ENCODE peak calls at places on chromosomes 3 and 15, in six cellular contexts. P is A549, H is retinal pigment epithelial cell, C is dorsolateral prefrontal cortex, N is SJSA1, V is cardiac muscle cell. G is an unnamed sample.

GRCh38 chr3:4587838-4588105 is 94.6 kb downstream of the ITPR1 start:
- DNase-seq in P (no peak), H (no peak), C (no peak), N (no peak), V (no peak), G (no peak)

GRCh38 chr3:105431171-105431570 is 64.5 kb downstream of the ALCAM start:
- DNase-seq in P (peak), H (no peak), C (no peak), N (no peak), V (no peak), G (no peak)

GRCh38 chr3:104437891-104438290 is 928.8 kb upstream of the ALCAM start:
- DNase-seq in P (no peak), H (no peak), C (peak), N (no peak), V (peak), G (no peak)

GRCh38 chr15:23860846-23861245 is 173.7 kb upstream of the NDN start:
- DNase-seq in P (no peak), H (no peak), C (no peak), N (no peak), V (no peak), G (no peak)

GRCh38 chr3:117059054-117059989 is 349.7 kb downstream of the TUSC7 start:
- DNase-seq in P (peak), H (no peak), C (no peak), N (peak), V (peak), G (no peak)

GRCh38 chr3:71111784-71112440 is 471.6 kb downstream of the FOXP1 start:
- DNase-seq in P (peak), H (no peak), C (no peak), N (peak), V (peak), G (no peak)

GRCh38 chr15:72153269-72153668 is 35.1 kb downstream of the SENP8 start:
- DNase-seq in P (no peak), H (no peak), C (no peak), N (no peak), V (no peak), G (no peak)

GRCh38 chr15:55742927-55743614 is at the start of gene PRTG:
- DNase-seq in P (peak), H (no peak), C (peak), N (peak), V (peak), G (no peak)

GRCh38 chr3:172577962-172578560 is 54.8 kb upstream of the TNFSF10 start:
- DNase-seq in P (no peak), H (no peak), C (no peak), N (no peak), V (no peak), G (no peak)

GRCh38 chr15:38367476-38367875 is 86.5 kb upstream of the FAM98B start:
- DNase-seq in P (no peak), H (no peak), C (no peak), N (no peak), V (peak), G (no peak)

GRCh38 chr15:74385442-74386132 is 18.1 kb upstream of the CYP11A1 start:
- DNase-seq in P (no peak), H (no peak), C (no peak), N (no peak), V (no peak), G (no peak)

GRCh38 chr3:24296441-24297205 is 198.0 kb downstream of the THRB start:
- DNase-seq in P (no peak), H (no peak), C (no peak), N (peak), V (no peak), G (no peak)

GRCh38 chr15:83446904-83447708 is at the start of gene SH3GL3:
- DNase-seq in P (peak), H (no peak), C (peak), N (peak), V (peak), G (no peak)

GRCh38 chr3:50226888-50227389 is 9.1 kb upstream of the GNAI2 start:
- DNase-seq in P (peak), H (no peak), C (peak), N (no peak), V (peak), G (no peak)

GRCh38 chr3:164897335-164897734 is 181.0 kb downstream of the SI start:
- DNase-seq in P (no peak), H (peak), C (no peak), N (no peak), V (no peak), G (no peak)

GRCh38 chr15:91223902-91224301 is 123.8 kb downstream of the SV2B start:
- DNase-seq in P (no peak), H (no peak), C (no peak), N (no peak), V (no peak), G (no peak)

GRCh38 chr3:50227390-50228183 is 8.4 kb upstream of the GNAI2 start:
- DNase-seq in P (peak), H (no peak), C (peak), N (peak), V (peak), G (no peak)

GRCh38 chr15:90035095-90035834 is 34.1 kb downstream of the ZNF710 start:
- DNase-seq in P (peak), H (no peak), C (peak), N (no peak), V (peak), G (no peak)

GRCh38 chr3:112604536-112604935 is 36.4 kb downstream of the CCDC80 start:
- DNase-seq in P (no peak), H (peak), C (no peak), N (no peak), V (peak), G (no peak)

GRCh38 chr3:100401674-100402036 is 316 bp downstream of the LNP1 start:
- DNase-seq in P (no peak), H (no peak), C (peak), N (peak), V (peak), G (no peak)

GRCh38 chr3:158791259-158791920 is 10.5 kb upstream of the MFSD1 start:
- DNase-seq in P (peak), H (no peak), C (no peak), N (no peak), V (peak), G (no peak)

GRCh38 chr15:70778258-70779076 is 15.1 kb upstream of the UACA start:
- DNase-seq in P (peak), H (no peak), C (no peak), N (peak), V (peak), G (no peak)

GRCh38 chr3:150064952-150065351 is 94.3 kb upstream of the PFN2 start:
- DNase-seq in P (no peak), H (no peak), C (no peak), N (no peak), V (no peak), G (no peak)

GRCh38 chr3:9234191-9234590 is 15.3 kb downstream of the SRGAP3 start:
- DNase-seq in P (no peak), H (no peak), C (no peak), N (no peak), V (no peak), G (no peak)

GRCh38 chr3:142498397-142499180 is 50.8 kb upstream of the XRN1 start:
- DNase-seq in P (no peak), H (no peak), C (no peak), N (no peak), V (peak), G (no peak)

GRCh38 chr15:70344666-70345065 is 246.9 kb upstream of the TLE3 start:
- DNase-seq in P (no peak), H (no peak), C (no peak), N (peak), V (no peak), G (no peak)

GRCh38 chr15:71610991-71611720 is 199.2 kb upstream of the NR2E3 start:
- DNase-seq in P (no peak), H (no peak), C (no peak), N (no peak), V (no peak), G (no peak)

GRCh38 chr3:143091438-143091837 is 28.1 kb upstream of the CHST2 start:
- DNase-seq in P (no peak), H (no peak), C (no peak), N (no peak), V (no peak), G (no peak)

GRCh38 chr3:123420416-123420968 is 28.4 kb downstream of the ADCY5 start:
- DNase-seq in P (no peak), H (no peak), C (no peak), N (no peak), V (no peak), G (no peak)

GRCh38 chr15:99721896-99722295 is 11.3 kb downstream of the LYSMD4 start:
- DNase-seq in P (no peak), H (no peak), C (no peak), N (no peak), V (no peak), G (no peak)

GRCh38 chr3:11944052-11944673 is 60.0 kb upstream of the SYN2 start:
- DNase-seq in P (peak), H (no peak), C (no peak), N (no peak), V (peak), G (no peak)

DNA sequence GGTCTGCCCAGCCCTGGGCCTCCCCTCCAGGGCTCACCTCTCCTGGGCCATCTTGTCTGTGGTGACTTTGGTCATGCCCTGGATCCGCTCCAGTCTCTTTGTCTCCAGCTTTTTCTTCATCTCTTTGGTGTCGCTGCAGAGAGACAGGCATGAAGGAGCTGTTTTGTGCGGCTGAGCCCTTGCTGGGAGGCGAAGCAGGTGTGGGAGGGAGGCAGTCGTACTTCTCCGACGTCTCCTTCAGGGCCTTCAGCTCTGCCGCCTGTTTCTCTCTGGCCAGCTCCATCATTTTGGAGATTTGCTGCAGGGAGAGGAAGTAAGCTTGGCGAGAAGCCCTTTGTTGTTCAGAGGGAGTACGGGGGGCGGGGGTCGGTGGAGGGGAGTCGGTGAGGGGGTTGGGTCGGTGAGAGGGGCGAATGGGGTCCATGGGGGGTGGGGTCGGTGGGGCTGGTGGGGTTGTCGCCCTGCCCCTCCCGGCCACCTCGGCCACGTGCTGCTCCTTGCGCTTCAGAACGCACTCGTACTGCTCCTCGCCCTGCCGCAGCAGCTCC is 7.8 kb upstream of the ANKRD63 start:
- DNase-seq in P (no peak), H (no peak), C (no peak), N (no peak), V (no peak), G (no peak)
- H3K4me3 ChIP-seq in P (peak), H (no peak), C (peak), N (no peak), V (no peak), G (peak)

DNA sequence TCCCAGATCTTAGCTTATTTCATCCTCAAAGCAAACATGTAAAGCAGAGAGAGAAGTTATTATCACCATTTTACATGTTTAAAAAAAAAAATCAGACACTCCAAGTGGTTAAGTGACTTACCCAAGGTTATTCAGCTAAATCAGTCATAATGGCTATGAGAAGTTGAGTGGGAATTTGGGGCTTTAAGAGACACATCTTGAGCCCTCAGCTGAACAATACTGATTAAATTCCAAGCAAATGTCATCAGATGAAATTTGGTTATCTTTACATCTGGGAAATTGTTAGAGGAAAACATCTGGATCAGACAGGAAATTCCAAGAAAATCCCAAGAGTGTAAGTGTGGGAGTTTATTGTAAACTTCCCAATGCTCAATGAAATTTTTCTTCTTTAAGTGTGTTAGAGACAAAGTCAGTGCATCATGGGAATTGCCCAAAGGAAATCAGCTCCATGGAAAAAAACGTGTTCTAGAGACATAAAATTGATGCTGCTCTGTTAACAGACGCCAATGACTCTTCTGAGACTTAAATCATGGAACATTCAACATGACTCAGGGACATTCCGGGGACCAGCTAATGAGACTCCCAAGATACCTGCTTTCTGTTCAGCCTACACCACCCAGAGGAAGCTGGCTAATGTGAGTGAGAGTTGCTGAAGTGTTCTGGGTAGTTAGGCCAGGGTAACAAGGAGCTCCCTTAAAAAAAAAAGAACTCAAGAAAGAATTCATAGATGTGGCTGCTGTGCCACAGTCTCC is 19.8 kb upstream of the DCLK3 start:
- DNase-seq in P (no peak), H (no peak), C (no peak), N (no peak), V (no peak), G (no peak)
- H3K4me3 ChIP-seq in P (no peak), H (no peak), C (no peak), N (no peak), V (no peak), G (no peak)

GRCh38 chr15:43792761-43793493 is 807 bp downstream of the SERF2 start:
- DNase-seq in P (no peak), H (no peak), C (no peak), N (no peak), V (peak), G (no peak)

GRCh38 chr15:43793647-43794046 is 1.5 kb downstream of the SERF2 start:
- DNase-seq in P (no peak), H (no peak), C (no peak), N (no peak), V (no peak), G (no peak)

GRCh38 chr15:43795997-43796396 is 3.9 kb downstream of the SERF2 start:
- DNase-seq in P (no peak), H (no peak), C (no peak), N (no peak), V (no peak), G (no peak)

GRCh38 chr15:43795197-43795596 is 3.1 kb downstream of the SERF2 start:
- DNase-seq in P (no peak), H (no peak), C (no peak), N (no peak), V (no peak), G (no peak)

GRCh38 chr15:43794269-43795037 is 2.3 kb downstream of the SERF2 start:
- DNase-seq in P (no peak), H (peak), C (no peak), N (peak), V (peak), G (no peak)
- H3K4me3 ChIP-seq in P (no peak), H (peak), C (peak), N (peak), V (no peak), G (no peak)

GRCh38 chr3:141289228-141289772 is 57.7 kb downstream of the PXYLP1 start:
- DNase-seq in P (no peak), H (no peak), C (no peak), N (no peak), V (no peak), G (no peak)

GRCh38 chr3:141294300-141294699 is 62.7 kb downstream of the PXYLP1 start:
- DNase-seq in P (no peak), H (no peak), C (no peak), N (no peak), V (peak), G (no peak)

GRCh38 chr3:141291610-141292345 is 60.2 kb downstream of the PXYLP1 start:
- DNase-seq in P (no peak), H (no peak), C (no peak), N (no peak), V (peak), G (no peak)

GRCh38 chr3:141292346-141293058 is 60.9 kb downstream of the PXYLP1 start:
- DNase-seq in P (no peak), H (no peak), C (no peak), N (no peak), V (no peak), G (no peak)

GRCh38 chr3:141294848-141295247 is 63.2 kb downstream of the PXYLP1 start:
- DNase-seq in P (peak), H (no peak), C (no peak), N (no peak), V (peak), G (no peak)
- H3K4me3 ChIP-seq in P (peak), H (no peak), C (peak), N (peak), V (no peak), G (peak)

GRCh38 chr3:15317164-15317477 is 15.3 kb downstream of the SH3BP5 start:
- DNase-seq in P (no peak), H (no peak), C (no peak), N (no peak), V (peak), G (no peak)
- H3K4me3 ChIP-seq in P (no peak), H (no peak), C (no peak), N (no peak), V (no peak), G (no peak)

GRCh38 chr3:73071952-73072351 is 10.5 kb downstream of the EBLN2 start:
- DNase-seq in P (no peak), H (no peak), C (no peak), N (no peak), V (no peak), G (no peak)

GRCh38 chr3:73069187-73069586 is 7.7 kb downstream of the EBLN2 start:
- DNase-seq in P (no peak), H (no peak), C (no peak), N (no peak), V (no peak), G (no peak)

GRCh38 chr3:73072634-73073033 is 11.2 kb downstream of the EBLN2 start:
- DNase-seq in P (no peak), H (no peak), C (no peak), N (no peak), V (no peak), G (no peak)

GRCh38 chr3:73069775-73070444 is 8.5 kb downstream of the EBLN2 start:
- DNase-seq in P (no peak), H (no peak), C (no peak), N (no peak), V (no peak), G (no peak)

GRCh38 chr3:73070675-73071575 is 9.5 kb downstream of the EBLN2 start:
- DNase-seq in P (no peak), H (no peak), C (no peak), N (no peak), V (peak), G (no peak)
- H3K4me3 ChIP-seq in P (no peak), H (no peak), C (no peak), N (no peak), V (no peak), G (no peak)

DNA sequence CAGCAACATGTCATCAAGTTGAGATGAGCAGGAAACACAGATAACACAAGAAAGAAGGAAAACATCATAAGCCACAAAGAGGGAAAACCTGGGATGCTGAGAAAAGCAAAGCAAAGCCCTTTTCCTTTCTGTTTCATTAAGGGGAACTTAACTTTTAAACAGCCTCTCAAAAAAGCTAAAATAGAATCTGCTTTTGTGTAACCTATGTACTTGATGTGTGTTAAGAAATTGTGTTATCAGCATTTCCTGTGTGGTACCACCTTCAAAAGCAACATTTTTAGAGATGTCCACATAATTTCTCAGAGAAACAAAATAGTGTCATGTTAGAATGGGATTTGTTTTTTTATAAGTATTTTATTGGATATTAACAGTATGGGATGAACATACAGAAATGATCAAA is 206.2 kb downstream of the IL20RB start:
- DNase-seq in P (no peak), H (no peak), C (no peak), N (no peak), V (no peak), G (no peak)
- H3K4me3 ChIP-seq in P (no peak), H (no peak), C (no peak), N (no peak), V (no peak), G (no peak)